ENCODE peak calls at places on chromosomes 5 and 9, in five cellular contexts. H, U, L, A and V are unnamed samples.
A peak's percentile ranks its signal among the peaks of the same experiment; 100 is the strongest.

GRCh38 chr9:109574061-109574882 is 76.2 kb upstream of the PTPN3 start:
- DNase-seq in U (no peak), A (peak; percentile 52), L (no peak), H (peak; percentile 58), V (peak; percentile 34)

GRCh38 chr9:70133253-70134208 is 89.9 kb downstream of the MAMDC2 start:
- DNase-seq in H (no peak), A (no peak), U (no peak), L (no peak), V (no peak)

GRCh38 chr5:124996764-124997077 is 250.3 kb upstream of the ZNF608 start:
- DNase-seq in L (no peak), A (peak; percentile 68), U (no peak), H (peak; percentile 44), V (no peak)

GRCh38 chr9:122380293-122380692 is 9.5 kb downstream of the PTGS1 start:
- DNase-seq in A (no peak), L (no peak), U (no peak), H (no peak), V (no peak)

GRCh38 chr9:70602364-70603019 is 188.0 kb upstream of the KLF9 start:
- DNase-seq in A (peak; percentile 87), H (peak; percentile 71), U (peak; percentile 77), L (no peak), V (peak; percentile 54)

GRCh38 chr9:99239341-99240055 is 17.4 kb downstream of the SEC61B start:
- DNase-seq in U (no peak), H (no peak), A (no peak), L (no peak), V (no peak)

GRCh38 chr9:81759680-81760215 is 70.4 kb upstream of the TLE1 start:
- DNase-seq in A (peak; percentile 95), H (peak; percentile 85), U (peak; percentile 61), L (no peak), V (no peak)

GRCh38 chr5:138180183-138180782 is 1.4 kb downstream of the KIF20A start:
- DNase-seq in H (peak; percentile 81), A (peak; percentile 76), L (no peak), U (no peak), V (peak; percentile 53)

GRCh38 chr5:162474239-162474638 is 406.7 kb downstream of the GABRG2 start:
- DNase-seq in L (no peak), A (no peak), U (no peak), H (no peak), V (no peak)

GRCh38 chr9:112041199-112041535 is 133.9 kb downstream of the SUSD1 start:
- DNase-seq in A (no peak), U (no peak), L (no peak), H (no peak), V (no peak)

GRCh38 chr5:173001229-173001841 is 17.8 kb downstream of the ATP6V0E1 start:
- DNase-seq in U (no peak), A (no peak), L (no peak), H (no peak), V (peak; percentile 28)

GRCh38 chr5:61575103-61575502 is 243.0 kb downstream of the ZSWIM6 start:
- DNase-seq in L (no peak), U (no peak), A (peak; percentile 24), H (peak; percentile 26), V (no peak)

GRCh38 chr5:88602584-88602983 is 280.4 kb downstream of the MEF2C start:
- DNase-seq in U (no peak), L (no peak), A (no peak), H (peak; percentile 44), V (peak; percentile 20)

GRCh38 chr5:180328296-180329137 is 24.6 kb downstream of the GFPT2 start:
- DNase-seq in U (peak; percentile 84), H (peak; percentile 89), A (peak; percentile 56), L (no peak), V (peak; percentile 87)

GRCh38 chr5:139710370-139711066 is 62.4 kb downstream of the CXXC5 start:
- DNase-seq in A (no peak), H (no peak), L (peak; percentile 83), U (no peak), V (peak; percentile 74)

GRCh38 chr5:150503386-150503785 is 4.5 kb upstream of the NDST1 start:
- DNase-seq in L (no peak), H (no peak), A (no peak), U (no peak), V (no peak)

GRCh38 chr5:172411423-172412111 is 42.8 kb downstream of the SH3PXD2B start:
- DNase-seq in U (no peak), H (no peak), A (no peak), L (no peak), V (no peak)

GRCh38 chr5:14341571-14342225 is 198.6 kb downstream of the TRIO start:
- DNase-seq in H (no peak), L (no peak), A (peak; percentile 18), U (no peak), V (no peak)
- TF ChIP-seq CTCF in H (no peak), L (no peak), A (no peak), U (no peak), V (no peak)

DNA sequence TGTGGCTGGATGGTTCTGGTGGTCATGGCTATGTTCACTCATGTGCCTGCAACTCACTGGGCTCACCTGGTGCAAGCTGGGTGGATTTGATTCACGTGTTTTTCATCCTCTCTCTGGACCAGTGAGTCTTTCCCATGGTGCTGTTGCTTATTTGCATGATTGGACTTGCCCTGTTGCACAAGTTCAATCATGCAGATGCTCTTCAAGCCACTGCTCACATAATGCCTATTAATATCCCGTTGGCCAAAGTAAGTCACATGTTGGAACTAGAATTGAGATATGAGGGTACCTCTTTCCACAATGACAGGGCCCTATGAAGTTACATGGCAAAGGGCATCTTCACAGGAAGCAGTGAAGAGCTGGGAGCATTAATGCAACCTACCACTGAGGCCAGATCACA is 26.5 kb upstream of the MROH2B start:
- DNase-seq in U (no peak), A (no peak), L (no peak), H (no peak), V (no peak)
- TF ChIP-seq CTCF in U (no peak), A (no peak), L (no peak), H (no peak), V (no peak)

GRCh38 chr5:144429405-144429804 is 258.7 kb downstream of the KCTD16 start:
- DNase-seq in L (no peak), H (no peak), A (no peak), U (no peak), V (no peak)

GRCh38 chr5:144436007-144436406 is 265.3 kb downstream of the KCTD16 start:
- DNase-seq in A (no peak), U (no peak), L (no peak), H (no peak), V (no peak)

GRCh38 chr5:144429905-144430304 is 259.2 kb downstream of the KCTD16 start:
- DNase-seq in L (no peak), U (no peak), H (no peak), A (no peak), V (no peak)

GRCh38 chr5:144433140-144433822 is 262.6 kb downstream of the KCTD16 start:
- DNase-seq in H (no peak), A (no peak), L (no peak), U (no peak), V (no peak)

GRCh38 chr5:144433893-144434292 is 263.2 kb downstream of the KCTD16 start:
- DNase-seq in U (no peak), L (no peak), H (no peak), A (no peak), V (no peak)
- TF ChIP-seq CTCF in U (no peak), L (no peak), H (no peak), A (no peak), V (no peak)

GRCh38 chr9:22238809-22239684 is 207.6 kb upstream of the DMRTA1 start:
- DNase-seq in L (no peak), U (no peak), A (peak; percentile 65), H (peak; percentile 74), V (peak; percentile 11)
- TF ChIP-seq CTCF in L (peak; percentile 73), U (peak; percentile 57), A (peak; percentile 19), H (peak; percentile 73), V (peak; percentile 32)

DNA sequence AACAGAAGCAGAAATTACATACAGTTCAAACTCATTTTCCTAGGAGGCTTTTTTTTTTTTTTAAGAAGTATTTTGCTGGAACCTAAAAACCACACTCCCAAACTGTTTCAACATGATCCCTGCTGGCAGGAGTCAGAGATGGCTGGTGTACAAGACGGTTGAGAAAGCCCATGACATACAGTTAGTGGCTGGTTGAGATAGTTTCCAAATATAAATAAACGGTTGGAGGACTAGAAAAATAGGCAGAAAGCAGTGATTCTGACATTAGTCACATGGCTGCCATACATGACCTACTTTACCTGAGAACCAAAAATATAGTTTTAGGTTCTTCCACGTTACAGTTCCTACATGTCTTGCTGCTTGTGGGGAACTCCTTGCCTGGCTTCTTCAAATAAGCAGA is 31.7 kb upstream of the BASP1 start:
- DNase-seq in U (peak; percentile 74), L (no peak), A (no peak), H (no peak), V (no peak)
- TF ChIP-seq CTCF in U (no peak), L (no peak), A (no peak), H (no peak), V (no peak)

GRCh38 chr9:96449522-96449843 is 486 bp upstream of the HABP4 start:
- DNase-seq in H (no peak), U (no peak), A (no peak), L (no peak), V (no peak)

GRCh38 chr9:96449844-96450612 is at the start of gene HABP4:
- DNase-seq in A (peak; percentile 93), U (peak; percentile 96), L (peak; percentile 97), H (peak; percentile 92), V (peak; percentile 98)

GRCh38 chr9:96457266-96457665 is 7.3 kb downstream of the HABP4 start:
- DNase-seq in U (peak; percentile 38), A (peak; percentile 66), H (no peak), L (no peak), V (no peak)

GRCh38 chr9:96450613-96451544 is 910 bp downstream of the HABP4 start:
- DNase-seq in U (no peak), L (peak; percentile 70), A (peak; percentile 14), H (peak; percentile 29), V (peak; percentile 33)

DNA sequence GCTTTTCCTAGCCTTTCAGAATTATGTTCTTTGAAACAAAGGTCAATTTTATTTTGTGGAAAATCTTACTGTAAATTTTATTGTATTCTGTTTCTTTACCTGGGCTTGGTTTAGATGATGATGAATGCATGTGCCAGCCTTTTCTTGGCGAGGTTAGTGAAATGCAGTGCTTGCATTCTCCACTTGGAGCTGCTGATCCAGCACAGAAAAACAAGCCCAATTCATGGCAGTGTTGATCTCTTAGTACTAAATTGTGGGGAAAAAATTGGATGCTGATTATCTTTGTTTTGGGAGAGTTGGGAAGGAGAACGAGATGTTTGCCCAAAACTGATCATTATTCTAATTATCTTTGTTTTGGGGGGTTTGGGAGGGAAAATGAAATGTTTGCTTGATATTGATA is 3.7 kb downstream of the HABP4 start:
- DNase-seq in L (no peak), A (peak; percentile 31), U (peak; percentile 54), H (peak; percentile 66), V (no peak)
- TF ChIP-seq CTCF in L (peak; percentile 66), A (peak; percentile 10), U (peak; percentile 65), H (peak; percentile 38), V (peak; percentile 29)